ENCODE peak calls at places on chromosomes 4 and X, in seven cellular contexts. One of them, this sample, is unnamed.

GRCh38 chrX:46730765-46731164 is 28.2 kb downstream of the SLC9A7 start:
- DNase-seq in HT-29: no peak
- DNase-seq in GM10248: no peak
- DNase-seq in psoas muscle: no peak
- DNase-seq in endothelial cell of umbilical vein: no peak
- DNase-seq in T-cell: no peak
- DNase-seq in NCI-H1105: no peak
- DNase-seq in this sample: no peak

GRCh38 chr4:36317731-36318130 is 36.3 kb downstream of the DTHD1 start:
- DNase-seq in NCI-H1105: no peak
- DNase-seq in T-cell: no peak
- DNase-seq in psoas muscle: no peak
- DNase-seq in endothelial cell of umbilical vein: no peak
- DNase-seq in GM10248: no peak
- DNase-seq in HT-29: no peak
- DNase-seq in this sample: no peak

GRCh38 chr4:173005912-173006633 is 162.5 kb upstream of the GALNT7 start:
- DNase-seq in GM10248: no peak
- DNase-seq in psoas muscle: no peak
- DNase-seq in NCI-H1105: peak
- DNase-seq in T-cell: no peak
- DNase-seq in HT-29: no peak
- DNase-seq in endothelial cell of umbilical vein: no peak
- DNase-seq in this sample: no peak

GRCh38 chrX:10350991-10351390 is 194.2 kb downstream of the CLCN4 start:
- DNase-seq in T-cell: no peak
- DNase-seq in NCI-H1105: no peak
- DNase-seq in endothelial cell of umbilical vein: no peak
- DNase-seq in psoas muscle: no peak
- DNase-seq in HT-29: no peak
- DNase-seq in GM10248: no peak
- DNase-seq in this sample: no peak

GRCh38 chr4:73507541-73507940 is 26.0 kb downstream of the AFM start:
- DNase-seq in HT-29: no peak
- DNase-seq in GM10248: no peak
- DNase-seq in T-cell: no peak
- DNase-seq in NCI-H1105: no peak
- DNase-seq in psoas muscle: no peak
- DNase-seq in endothelial cell of umbilical vein: no peak
- DNase-seq in this sample: no peak

GRCh38 chr4:73573794-73574528 is 46.3 kb downstream of the RASSF6 start:
- DNase-seq in T-cell: peak
- DNase-seq in GM10248: peak
- DNase-seq in endothelial cell of umbilical vein: peak
- DNase-seq in psoas muscle: peak
- DNase-seq in NCI-H1105: peak
- DNase-seq in HT-29: peak
- DNase-seq in this sample: peak

GRCh38 chrX:153226344-153227190 is 47.5 kb downstream of the MAGEA1 start:
- DNase-seq in endothelial cell of umbilical vein: no peak
- DNase-seq in HT-29: peak
- DNase-seq in NCI-H1105: no peak
- DNase-seq in GM10248: no peak
- DNase-seq in T-cell: no peak
- DNase-seq in psoas muscle: peak
- DNase-seq in this sample: no peak

GRCh38 chr4:153215976-153216375 is 11.7 kb downstream of the TRIM2 start:
- DNase-seq in GM10248: no peak
- DNase-seq in HT-29: no peak
- DNase-seq in T-cell: no peak
- DNase-seq in psoas muscle: no peak
- DNase-seq in NCI-H1105: no peak
- DNase-seq in endothelial cell of umbilical vein: no peak
- DNase-seq in this sample: no peak

GRCh38 chr4:36189511-36190226 is 54.6 kb downstream of the ARAP2 start:
- DNase-seq in GM10248: peak
- DNase-seq in T-cell: no peak
- DNase-seq in HT-29: no peak
- DNase-seq in endothelial cell of umbilical vein: no peak
- DNase-seq in psoas muscle: no peak
- DNase-seq in NCI-H1105: no peak
- DNase-seq in this sample: peak

GRCh38 chrX:40272141-40272540 is 174.4 kb upstream of the BCOR start:
- DNase-seq in endothelial cell of umbilical vein: no peak
- DNase-seq in GM10248: no peak
- DNase-seq in T-cell: no peak
- DNase-seq in NCI-H1105: no peak
- DNase-seq in psoas muscle: no peak
- DNase-seq in HT-29: no peak
- DNase-seq in this sample: no peak

GRCh38 chr4:73315091-73315490 is 56.5 kb upstream of the ANKRD17 start:
- DNase-seq in endothelial cell of umbilical vein: no peak
- DNase-seq in T-cell: no peak
- DNase-seq in psoas muscle: no peak
- DNase-seq in GM10248: no peak
- DNase-seq in NCI-H1105: no peak
- DNase-seq in HT-29: no peak
- DNase-seq in this sample: no peak

GRCh38 chrX:136065044-136065671 is 79.9 kb downstream of the SLC9A6 start:
- DNase-seq in NCI-H1105: no peak
- DNase-seq in GM10248: no peak
- DNase-seq in T-cell: peak
- DNase-seq in psoas muscle: peak
- DNase-seq in HT-29: no peak
- DNase-seq in endothelial cell of umbilical vein: peak
- DNase-seq in this sample: no peak

GRCh38 chr4:122364700-122365404 is 14.0 kb upstream of the ADAD1 start:
- DNase-seq in NCI-H1105: no peak
- DNase-seq in endothelial cell of umbilical vein: no peak
- DNase-seq in psoas muscle: peak
- DNase-seq in T-cell: peak
- DNase-seq in HT-29: peak
- DNase-seq in GM10248: no peak
- DNase-seq in this sample: no peak

GRCh38 chr4:15234101-15234500 is 193.7 kb upstream of the C1QTNF7 start:
- DNase-seq in HT-29: no peak
- DNase-seq in endothelial cell of umbilical vein: no peak
- DNase-seq in GM10248: no peak
- DNase-seq in NCI-H1105: no peak
- DNase-seq in T-cell: no peak
- DNase-seq in psoas muscle: no peak
- DNase-seq in this sample: no peak

GRCh38 chrX:110992611-110993010 is 103.4 kb upstream of the PAK3 start:
- DNase-seq in T-cell: peak
- DNase-seq in psoas muscle: no peak
- DNase-seq in HT-29: peak
- DNase-seq in GM10248: peak
- DNase-seq in NCI-H1105: no peak
- DNase-seq in endothelial cell of umbilical vein: no peak
- DNase-seq in this sample: peak

GRCh38 chr4:184380707-184381106 is 93.6 kb downstream of the IRF2 start:
- DNase-seq in endothelial cell of umbilical vein: no peak
- DNase-seq in T-cell: no peak
- DNase-seq in NCI-H1105: no peak
- DNase-seq in HT-29: no peak
- DNase-seq in psoas muscle: no peak
- DNase-seq in GM10248: no peak
- DNase-seq in this sample: no peak

GRCh38 chr4:145775406-145775805 is 95.5 kb downstream of the C4orf51 start:
- DNase-seq in GM10248: no peak
- DNase-seq in psoas muscle: no peak
- DNase-seq in NCI-H1105: no peak
- DNase-seq in HT-29: no peak
- DNase-seq in endothelial cell of umbilical vein: no peak
- DNase-seq in T-cell: no peak
- DNase-seq in this sample: no peak

GRCh38 chrX:154751669-154752271 is 893 bp upstream of the GAB3 start:
- DNase-seq in NCI-H1105: no peak
- DNase-seq in endothelial cell of umbilical vein: peak
- DNase-seq in HT-29: no peak
- DNase-seq in psoas muscle: no peak
- DNase-seq in T-cell: no peak
- DNase-seq in GM10248: no peak
- DNase-seq in this sample: no peak

GRCh38 chrX:148582353-148582752 is 81.9 kb downstream of the AFF2 start:
- DNase-seq in GM10248: no peak
- DNase-seq in endothelial cell of umbilical vein: no peak
- DNase-seq in psoas muscle: no peak
- DNase-seq in HT-29: no peak
- DNase-seq in T-cell: no peak
- DNase-seq in NCI-H1105: no peak
- DNase-seq in this sample: no peak

GRCh38 chr4:54230479-54231418 is 1.7 kb downstream of the PDGFRA start:
- DNase-seq in HT-29: no peak
- DNase-seq in psoas muscle: peak
- DNase-seq in T-cell: no peak
- DNase-seq in GM10248: no peak
- DNase-seq in endothelial cell of umbilical vein: no peak
- DNase-seq in NCI-H1105: no peak
- DNase-seq in this sample: peak

GRCh38 chrX:1466971-1467561 is 14.4 kb upstream of the ASMTL start:
- DNase-seq in psoas muscle: no peak
- DNase-seq in HT-29: no peak
- DNase-seq in NCI-H1105: no peak
- DNase-seq in endothelial cell of umbilical vein: no peak
- DNase-seq in GM10248: peak
- DNase-seq in T-cell: no peak
- DNase-seq in this sample: peak

GRCh38 chr4:36322921-36323354 is 41.5 kb downstream of the DTHD1 start:
- DNase-seq in NCI-H1105: no peak
- DNase-seq in psoas muscle: no peak
- DNase-seq in HT-29: no peak
- DNase-seq in endothelial cell of umbilical vein: no peak
- DNase-seq in GM10248: peak
- DNase-seq in T-cell: peak
- DNase-seq in this sample: no peak

GRCh38 chr4:139817657-139818452 is 152.2 kb downstream of the MGST2 start:
- DNase-seq in NCI-H1105: peak
- DNase-seq in psoas muscle: peak
- DNase-seq in GM10248: no peak
- DNase-seq in endothelial cell of umbilical vein: no peak
- DNase-seq in T-cell: no peak
- DNase-seq in HT-29: no peak
- DNase-seq in this sample: no peak

GRCh38 chr4:65861993-65862392 is 191.7 kb upstream of the EPHA5 start:
- DNase-seq in HT-29: no peak
- DNase-seq in NCI-H1105: no peak
- DNase-seq in T-cell: no peak
- DNase-seq in psoas muscle: no peak
- DNase-seq in endothelial cell of umbilical vein: no peak
- DNase-seq in GM10248: no peak
- DNase-seq in this sample: no peak

GRCh38 chr4:150242820-150243458 is 164.7 kb downstream of the DCLK2 start:
- DNase-seq in GM10248: peak
- DNase-seq in endothelial cell of umbilical vein: peak
- DNase-seq in psoas muscle: no peak
- DNase-seq in HT-29: peak
- DNase-seq in NCI-H1105: no peak
- DNase-seq in T-cell: no peak
- DNase-seq in this sample: peak

GRCh38 chrX:39809326-39809725 is 288.4 kb downstream of the BCOR start:
- DNase-seq in T-cell: no peak
- DNase-seq in endothelial cell of umbilical vein: peak
- DNase-seq in psoas muscle: peak
- DNase-seq in GM10248: no peak
- DNase-seq in NCI-H1105: no peak
- DNase-seq in HT-29: no peak
- DNase-seq in this sample: no peak

GRCh38 chr4:76363556-76364290 is 57.2 kb downstream of the STBD1 start:
- DNase-seq in endothelial cell of umbilical vein: no peak
- DNase-seq in NCI-H1105: no peak
- DNase-seq in HT-29: no peak
- DNase-seq in T-cell: no peak
- DNase-seq in psoas muscle: no peak
- DNase-seq in GM10248: no peak
- DNase-seq in this sample: no peak

GRCh38 chr4:13706130-13706529 is 78.6 kb upstream of the BOD1L1 start:
- DNase-seq in endothelial cell of umbilical vein: no peak
- DNase-seq in GM10248: no peak
- DNase-seq in psoas muscle: no peak
- DNase-seq in NCI-H1105: peak
- DNase-seq in T-cell: no peak
- DNase-seq in HT-29: no peak
- DNase-seq in this sample: no peak

GRCh38 chrX:54358424-54359211 is 772 bp upstream of the WNK3 start:
- DNase-seq in HT-29: no peak
- DNase-seq in NCI-H1105: peak
- DNase-seq in endothelial cell of umbilical vein: peak
- DNase-seq in T-cell: no peak
- DNase-seq in psoas muscle: no peak
- DNase-seq in GM10248: peak
- DNase-seq in this sample: peak

GRCh38 chr4:97984545-97985131 is 158.6 kb downstream of the STPG2 start:
- DNase-seq in endothelial cell of umbilical vein: peak
- DNase-seq in NCI-H1105: no peak
- DNase-seq in HT-29: no peak
- DNase-seq in GM10248: no peak
- DNase-seq in T-cell: no peak
- DNase-seq in psoas muscle: no peak
- DNase-seq in this sample: no peak

This sample was measured in GM13976.